ENCODE peak calls at places on chromosomes 4 and X, in ten cellular contexts. F is nucleus accumbens; V is NCI-H1092 treated with DMSO at 0.1 percent for 48 hours; L is activated CD4-positive, alpha-beta T cell treated with anti-CD3 and anti-CD28 coated beads, Interleukin-2, amount 50 U/mL, for 48 hours; G is activated naive CD4-positive, alpha-beta T cell treated with Interleukin-2 at 50 U/mL for 16 hours; B is MM.1S; D is cerebellar cortex; T is OCI-LY7; M is fibroblast of lung; N is omental fat pad. Z is an unnamed sample.
A peak's percentile ranks its signal among the peaks of the same experiment; 100 is the strongest.

GRCh38 chr4:71553605-71554004 is 214.8 kb downstream of the SLC4A4 start:
- DNase-seq in F (no peak), V (no peak), L (no peak), G (no peak), B (no peak), D (peak; percentile 61), T (peak; percentile 8), M (peak; percentile 41), N (no peak), Z (no peak)

GRCh38 chrX:115067812-115068211 is 50.4 kb upstream of the IL13RA2 start:
- DNase-seq in F (no peak), V (no peak), L (no peak), G (no peak), B (no peak), D (no peak), T (no peak), M (no peak), N (no peak), Z (no peak)

GRCh38 chrX:130171446-130172126 is at the start of gene RAB33A:
- DNase-seq in F (peak; percentile 51), V (peak; percentile 68), L (peak; percentile 48), G (peak; percentile 40), B (no peak), D (peak; percentile 59), T (no peak), M (peak; percentile 28), N (no peak), Z (no peak)

GRCh38 chrX:116379854-116380253 is 56.6 kb upstream of the SLC6A14 start:
- DNase-seq in F (no peak), V (no peak), L (no peak), G (no peak), B (no peak), D (no peak), T (no peak), M (peak; percentile 2), N (no peak), Z (peak; percentile 31)

GRCh38 chr4:24103434-24104168 is 213.8 kb upstream of the PPARGC1A start:
- DNase-seq in F (no peak), V (no peak), L (no peak), G (no peak), B (no peak), D (no peak), T (no peak), M (peak; percentile 66), N (no peak), Z (no peak)

GRCh38 chrX:153974726-153975286 is 2.3 kb downstream of the TMEM187 start:
- DNase-seq in F (no peak), V (no peak), L (no peak), G (no peak), B (no peak), D (no peak), T (no peak), M (no peak), N (no peak), Z (no peak)

GRCh38 chrX:8731579-8732395 is at the start of gene ANOS1:
- DNase-seq in F (no peak), V (peak; percentile 32), L (no peak), G (no peak), B (peak; percentile 11), D (no peak), T (no peak), M (peak; percentile 67), N (no peak), Z (no peak)

GRCh38 chr4:58602701-58603359 is 1492.6 kb upstream of the IGFBP7 start:
- DNase-seq in F (no peak), V (peak; percentile 10), L (no peak), G (no peak), B (no peak), D (no peak), T (no peak), M (no peak), N (no peak), Z (no peak)

GRCh38 chr4:169619518-169619957 is 840 bp upstream of the CLCN3 start:
- DNase-seq in F (no peak), V (peak; percentile 44), L (peak; percentile 49), G (peak; percentile 52), B (peak; percentile 85), D (peak; percentile 81), T (peak; percentile 85), M (peak; percentile 44), N (no peak), Z (peak; percentile 68)

GRCh38 chr4:2046031-2046961 is 12.8 kb upstream of the NAT8L start:
- DNase-seq in F (no peak), V (no peak), L (no peak), G (no peak), B (no peak), D (no peak), T (no peak), M (no peak), N (no peak), Z (no peak)

GRCh38 chr4:156609421-156609820 is 362.2 kb downstream of the PDGFC start:
- DNase-seq in F (no peak), V (no peak), L (no peak), G (no peak), B (no peak), D (no peak), T (no peak), M (peak; percentile 38), N (no peak), Z (no peak)

GRCh38 chr4:85964298-85964697 is 395.6 kb downstream of the MAPK10 start:
- DNase-seq in F (no peak), V (peak; percentile 50), L (no peak), G (no peak), B (no peak), D (no peak), T (no peak), M (peak; percentile 5), N (no peak), Z (no peak)

GRCh38 chr4:40856836-40857362 is 107.1 kb downstream of the NSUN7 start:
- DNase-seq in F (no peak), V (peak; percentile 76), L (peak; percentile 69), G (peak; percentile 40), B (peak; percentile 84), D (no peak), T (peak; percentile 79), M (peak; percentile 69), N (no peak), Z (peak; percentile 53)

GRCh38 chr4:92303621-92304027 is at the start of gene GRID2:
- DNase-seq in F (peak; percentile 41), V (peak; percentile 32), L (no peak), G (no peak), B (no peak), D (peak; percentile 88), T (no peak), M (peak; percentile 29), N (no peak), Z (no peak)

GRCh38 chr4:2330119-2331042 is 68.5 kb upstream of the MXD4 start:
- DNase-seq in F (no peak), V (no peak), L (no peak), G (no peak), B (no peak), D (no peak), T (no peak), M (peak; percentile 95), N (no peak), Z (no peak)

GRCh38 chr4:125315571-125316390 is 1.0 kb downstream of the FAT4 start:
- DNase-seq in F (no peak), V (peak; percentile 34), L (peak; percentile 6), G (no peak), B (peak; percentile 28), D (peak; percentile 7), T (no peak), M (peak; percentile 62), N (no peak), Z (no peak)

GRCh38 chr4:101983835-101984234 is 193.3 kb downstream of the BANK1 start:
- DNase-seq in F (no peak), V (no peak), L (no peak), G (no peak), B (no peak), D (no peak), T (no peak), M (no peak), N (no peak), Z (no peak)

GRCh38 chrX:23765449-23765848 is 17.5 kb upstream of the SAT1 start:
- DNase-seq in F (no peak), V (no peak), L (no peak), G (no peak), B (no peak), D (no peak), T (no peak), M (no peak), N (no peak), Z (no peak)

GRCh38 chrX:155216940-155217450 is 735 bp downstream of the VBP1 start:
- DNase-seq in F (peak; percentile 19), V (peak; percentile 62), L (peak; percentile 5), G (no peak), B (peak; percentile 9), D (no peak), T (peak; percentile 3), M (no peak), N (no peak), Z (no peak)

GRCh38 chr4:89482248-89482647 is 174.6 kb upstream of the GPRIN3 start:
- DNase-seq in F (no peak), V (peak; percentile 62), L (no peak), G (no peak), B (peak; percentile 49), D (peak; percentile 65), T (peak; percentile 31), M (peak; percentile 39), N (no peak), Z (no peak)

GRCh38 chrX:109874548-109874947 is 128.4 kb upstream of the TMEM164 start:
- DNase-seq in F (no peak), V (no peak), L (no peak), G (no peak), B (no peak), D (no peak), T (no peak), M (no peak), N (no peak), Z (no peak)

GRCh38 chr4:37482236-37482635 is 203.9 kb downstream of the RELL1 start:
- DNase-seq in F (no peak), V (no peak), L (no peak), G (no peak), B (no peak), D (no peak), T (no peak), M (no peak), N (no peak), Z (no peak)

GRCh38 chr4:112296949-112297483 is at the start of gene ALPK1:
- DNase-seq in F (no peak), V (no peak), L (no peak), G (no peak), B (peak; percentile 62), D (no peak), T (peak; percentile 81), M (peak; percentile 83), N (no peak), Z (no peak)

GRCh38 chrX:101429934-101430333 is 21.9 kb downstream of the HNRNPH2 start:
- DNase-seq in F (no peak), V (no peak), L (no peak), G (no peak), B (no peak), D (no peak), T (no peak), M (peak; percentile 66), N (no peak), Z (no peak)

GRCh38 chr4:159547645-159548308 is 444.9 kb downstream of the RAPGEF2 start:
- DNase-seq in F (no peak), V (no peak), L (no peak), G (no peak), B (no peak), D (peak; percentile 86), T (no peak), M (peak; percentile 83), N (no peak), Z (no peak)

GRCh38 chr4:150867148-150867547 is 147.9 kb downstream of the LRBA start:
- DNase-seq in F (no peak), V (peak; percentile 85), L (no peak), G (no peak), B (peak; percentile 89), D (peak; percentile 90), T (peak; percentile 83), M (peak; percentile 62), N (no peak), Z (no peak)

GRCh38 chrX:38232287-38232686 is 11.6 kb upstream of the SRPX start:
- DNase-seq in F (no peak), V (no peak), L (no peak), G (no peak), B (no peak), D (no peak), T (no peak), M (peak; percentile 80), N (no peak), Z (no peak)

GRCh38 chrX:79159800-79160199 is 15.3 kb downstream of the GPR174 start:
- DNase-seq in F (no peak), V (no peak), L (no peak), G (no peak), B (no peak), D (no peak), T (no peak), M (no peak), N (no peak), Z (no peak)

Z was measured in breast epithelium.